ENCODE peak calls at places on chromosome 16, in five cellular contexts. U is GM23248, V is GM23338, K is PC-3, R is OCI-LY7. I is an unnamed sample. For H3K4me1, the result is how much of the 10 kb centered on the place peaks cover.

GRCh38 chr16:68948230-68948910 is 105.0 kb downstream of the TANGO6 start:
- DNase-seq in K (peak), U (peak), R (no peak), V (no peak), I (no peak)

GRCh38 chr16:17196526-17196925 is 274.2 kb downstream of the XYLT1 start:
- DNase-seq in R (no peak), K (no peak), U (no peak), V (no peak), I (no peak)

GRCh38 chr16:50360779-50361178 is 8.0 kb downstream of the BRD7 start:
- DNase-seq in K (no peak), V (no peak), R (no peak), U (peak), I (no peak)

GRCh38 chr16:28069921-28070794 is 6.6 kb upstream of the GSG1L start:
- DNase-seq in K (no peak), U (no peak), V (no peak), R (no peak), I (no peak)

GRCh38 chr16:29014561-29015029 is 29.7 kb downstream of the LAT start:
- DNase-seq in K (no peak), R (no peak), V (no peak), U (no peak), I (no peak)

GRCh38 chr16:56382459-56382858 is 42.9 kb downstream of the AMFR start:
- DNase-seq in R (no peak), K (no peak), U (no peak), V (no peak), I (no peak)

GRCh38 chr16:55323637-55324490 is at the start of gene IRX6:
- DNase-seq in R (no peak), K (no peak), V (peak), U (peak), I (no peak)

GRCh38 chr16:30010817-30011504 is at the start of gene DOC2A:
- DNase-seq in K (no peak), R (no peak), U (peak), V (peak), I (no peak)

GRCh38 chr16:30875881-30876791 is 17.7 kb downstream of the BCL7C start:
- DNase-seq in R (peak), K (no peak), V (peak), U (peak), I (peak)

GRCh38 chr16:71230122-71230845 is at the start of gene HYDIN:
- DNase-seq in K (peak), V (peak), R (no peak), U (peak), I (no peak)

GRCh38 chr16:65936096-65936495 is 430.4 kb upstream of the CDH5 start:
- DNase-seq in R (no peak), V (no peak), U (peak), K (no peak), I (no peak)

DNA sequence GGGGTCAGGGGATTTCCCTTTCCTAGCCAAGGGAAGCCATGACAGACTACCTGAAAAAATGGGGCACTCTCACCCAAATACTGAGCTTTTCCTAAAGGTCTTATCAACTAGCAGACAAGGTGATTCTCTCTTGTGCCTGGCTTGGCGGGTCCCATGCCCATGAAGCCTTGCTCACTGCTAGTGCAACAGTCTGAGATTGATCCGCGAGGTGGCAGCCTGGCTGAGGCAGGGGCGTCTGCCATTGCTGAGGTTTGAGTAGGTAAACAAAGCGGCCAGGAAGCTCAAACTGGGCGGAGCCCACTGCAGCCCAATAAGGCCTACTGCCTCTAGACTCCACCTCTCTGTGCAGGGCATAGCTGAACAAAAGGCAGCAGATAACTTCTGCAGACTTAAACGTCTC is 152.6 kb upstream of the PMFBP1 start:
- DNase-seq in R (no peak), U (no peak), K (no peak), V (no peak), I (no peak)
- H3K4me1 ChIP-seq in R (under half), U (under half), K (under half), V (under half), I (under half)

GRCh38 chr16:82832861-82833260 is 206.1 kb downstream of the CDH13 start:
- DNase-seq in U (peak), V (no peak), R (no peak), K (no peak), I (no peak)
- TF ChIP-seq EZH2phosphoT487 in U (no peak), V (no peak), R (no peak), K (no peak), I (no peak)

DNA sequence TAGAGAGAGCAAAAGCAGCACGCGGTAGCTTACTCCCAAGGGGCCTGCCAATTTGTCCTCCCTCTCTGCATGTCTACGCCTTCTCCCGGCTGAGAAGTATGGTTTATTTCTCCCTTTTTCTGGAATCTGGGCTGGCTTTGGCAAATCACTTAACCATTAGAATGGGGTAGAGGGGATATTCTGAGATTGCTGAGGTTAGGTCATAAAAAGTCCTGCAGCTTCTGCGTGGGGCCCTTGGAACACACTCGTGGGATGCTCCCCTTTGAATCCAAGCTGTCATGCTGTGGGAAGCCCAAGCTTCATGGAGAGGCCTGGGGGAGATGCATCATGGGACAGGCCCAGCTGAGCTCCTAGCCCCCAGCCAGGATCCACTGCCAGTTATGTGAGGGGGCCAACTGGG is 403.6 kb upstream of the MAF start:
- DNase-seq in R (no peak), V (no peak), U (no peak), K (no peak), I (no peak)
- H3K4me1 ChIP-seq in R (under half), V (under half), U (under half), K (under half), I (under half)

DNA sequence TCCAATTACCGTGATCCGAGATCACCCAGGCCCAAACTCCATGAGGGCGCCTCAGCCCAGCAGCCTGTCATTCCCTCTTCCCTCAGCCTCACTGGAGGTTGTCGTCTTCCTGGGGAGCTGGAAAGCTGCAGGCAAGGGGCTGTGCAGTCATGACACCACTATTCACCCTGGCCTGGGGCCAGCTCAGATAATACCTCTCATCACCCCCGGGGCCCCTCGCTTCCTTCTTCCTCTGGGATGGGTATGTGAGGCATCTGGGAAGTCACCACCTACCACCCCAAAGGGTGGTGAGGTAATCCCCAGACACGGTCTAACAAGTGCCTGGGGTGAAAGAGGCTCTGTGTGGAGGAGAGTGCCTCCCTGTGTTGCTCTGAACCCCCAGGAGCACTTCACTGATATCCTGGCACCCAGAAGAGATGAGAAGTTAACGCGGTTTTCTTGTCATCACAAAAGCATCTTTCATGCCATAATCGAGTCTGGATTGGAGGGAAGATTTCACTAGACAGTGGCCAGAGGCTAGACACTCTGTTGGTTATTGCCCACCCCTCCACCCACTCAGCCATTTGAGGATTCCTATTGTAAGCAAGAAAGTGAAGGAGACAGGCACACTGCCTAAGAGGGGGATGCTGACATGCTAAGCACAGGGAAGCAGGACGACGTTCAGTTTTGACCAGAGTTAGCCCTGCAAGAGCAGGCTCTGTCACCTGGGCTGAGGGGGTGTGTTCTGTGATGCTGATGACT is 18.4 kb downstream of the CFAP20 start:
- DNase-seq in K (no peak), R (no peak), U (peak), V (peak), I (no peak)
- TF ChIP-seq EZH2phosphoT487 in K (no peak), R (no peak), U (no peak), V (no peak), I (no peak)

GRCh38 chr16:81548901-81549546 is 104.4 kb downstream of the CMIP start:
- DNase-seq in U (no peak), V (no peak), K (no peak), R (no peak), I (no peak)

GRCh38 chr16:81548551-81548900 is 103.9 kb downstream of the CMIP start:
- DNase-seq in R (no peak), U (no peak), K (no peak), V (no peak), I (no peak)

GRCh38 chr16:81547194-81547918 is 102.7 kb downstream of the CMIP start:
- DNase-seq in R (no peak), U (no peak), V (no peak), K (no peak), I (no peak)

GRCh38 chr16:81546781-81547180 is 102.2 kb downstream of the CMIP start:
- DNase-seq in K (no peak), V (no peak), R (no peak), U (no peak), I (no peak)

GRCh38 chr16:81547919-81548216 is 103.3 kb downstream of the CMIP start:
- DNase-seq in U (no peak), V (no peak), R (no peak), K (no peak), I (no peak)
- H3K4me1 ChIP-seq in U (under half), V (under half), R (under half), K (under half), I (under half)

GRCh38 chr16:67000384-67001158 is 12.2 kb downstream of the CES4A start:
- DNase-seq in U (peak), R (peak), V (peak), K (peak), I (no peak)
- TF ChIP-seq EZH2phosphoT487 in U (no peak), R (no peak), V (no peak), K (no peak), I (no peak)

GRCh38 chr16:1712791-1713261 is 6.8 kb downstream of the MAPK8IP3 start:
- DNase-seq in R (peak), V (no peak), K (no peak), U (peak), I (no peak)

GRCh38 chr16:1713933-1714332 is 7.9 kb downstream of the MAPK8IP3 start:
- DNase-seq in U (no peak), K (no peak), R (peak), V (peak), I (no peak)

GRCh38 chr16:1715220-1715619 is 9.2 kb downstream of the MAPK8IP3 start:
- DNase-seq in K (no peak), V (no peak), R (no peak), U (no peak), I (no peak)

GRCh38 chr16:1710811-1711507 is 5.0 kb downstream of the MAPK8IP3 start:
- DNase-seq in V (no peak), K (no peak), R (no peak), U (no peak), I (no peak)

DNA sequence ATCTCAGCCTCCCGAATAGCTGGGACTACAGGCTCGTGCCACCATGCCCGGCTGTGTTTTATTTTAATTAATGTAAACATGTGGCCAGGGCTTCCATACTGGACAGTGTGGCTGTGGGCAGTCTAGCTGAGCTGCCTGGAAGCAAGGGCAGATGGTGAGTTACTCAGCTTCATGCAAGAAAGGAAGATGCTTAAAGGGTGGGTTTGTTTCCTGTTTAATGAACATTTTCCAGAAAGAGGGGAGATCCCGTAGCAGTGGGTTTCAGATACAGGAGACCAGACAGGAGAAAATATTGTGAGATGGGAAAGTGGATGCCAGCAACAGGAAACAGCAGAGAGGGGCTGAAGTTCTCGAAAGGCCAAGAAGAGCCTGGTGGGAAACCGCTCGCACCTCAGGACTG is 7.3 kb downstream of the MAPK8IP3 start:
- DNase-seq in V (no peak), U (no peak), R (no peak), K (no peak), I (no peak)
- H3K4me1 ChIP-seq in V (under half), U (under half), R (half or more), K (under half), I (under half)

DNA sequence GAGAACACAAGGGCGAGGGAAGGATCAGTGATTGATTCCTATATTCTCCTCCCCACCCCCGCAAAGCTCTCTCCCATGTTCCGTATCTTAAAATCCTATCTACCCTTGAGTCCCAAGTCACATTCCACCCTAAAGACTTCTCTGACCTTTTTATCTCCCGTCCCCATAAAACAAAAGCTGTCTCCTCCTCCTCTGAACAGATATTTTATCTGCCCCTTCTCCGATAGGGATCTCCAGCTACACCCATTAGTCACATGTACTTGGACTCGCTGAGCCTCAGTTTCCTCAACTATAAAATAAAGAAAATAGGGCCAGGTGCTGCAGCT is 12.8 kb downstream of the GGA2 start:
- DNase-seq in R (no peak), U (no peak), K (no peak), V (no peak), I (no peak)
- TF ChIP-seq EZH2phosphoT487 in R (no peak), U (no peak), K (no peak), V (no peak), I (no peak)

I was measured in MM.1S.